ENCODE peak calls at places on chromosomes 11 and 22, in four cellular contexts. I, Y, G and J are unnamed samples.

GRCh38 chr22:39920134-39920743 is 19.4 kb downstream of the GRAP2 start:
- DNase-seq in Y (no peak), G (no peak), I (no peak), J (no peak)

GRCh38 chr11:124285610-124286344 is 28.0 kb downstream of the OR8D1 start:
- DNase-seq in I (no peak), Y (no peak), G (peak; percentile 15), J (peak; percentile 10)

GRCh38 chr11:135009125-135009524 is 597.1 kb upstream of the B3GAT1 start:
- DNase-seq in G (no peak), I (no peak), Y (no peak), J (no peak)

GRCh38 chr11:28792856-28793255 is 684.7 kb downstream of the METTL15 start:
- DNase-seq in I (no peak), G (no peak), Y (no peak), J (no peak)

GRCh38 chr11:63558459-63559157 is 4.6 kb downstream of the PLAAT2 start:
- DNase-seq in I (no peak), G (no peak), Y (no peak), J (no peak)

GRCh38 chr22:46491936-46492335 is 45.5 kb downstream of the CELSR1 start:
- DNase-seq in G (no peak), I (no peak), Y (no peak), J (no peak)

GRCh38 chr11:73564903-73565302 is 33.0 kb downstream of the FAM168A start:
- DNase-seq in Y (no peak), I (no peak), G (no peak), J (no peak)

GRCh38 chr22:36383110-36383581 is 4.6 kb downstream of the MYH9 start:
- DNase-seq in Y (no peak), G (no peak), I (no peak), J (peak; percentile 57)

GRCh38 chr11:69654660-69655478 is 13.9 kb downstream of the CCND1 start:
- DNase-seq in G (peak; percentile 61), I (peak; percentile 55), Y (no peak), J (no peak)

GRCh38 chr11:2207212-2207611 is 35.6 kb upstream of the TH start:
- DNase-seq in Y (no peak), G (no peak), I (no peak), J (no peak)

GRCh38 chr11:70407814-70408213 is 9.5 kb downstream of the CTTN start:
- DNase-seq in Y (no peak), I (no peak), G (no peak), J (no peak)

GRCh38 chr11:104946907-104947306 is 21.5 kb downstream of the CASP4 start:
- DNase-seq in G (peak; percentile 70), I (no peak), Y (peak; percentile 66), J (peak; percentile 23)

GRCh38 chr11:80855975-80856524 is 1415.2 kb upstream of the TENM4 start:
- DNase-seq in Y (no peak), I (no peak), G (peak; percentile 90), J (no peak)

GRCh38 chr11:83200035-83200434 is 6.5 kb downstream of the ANKRD42 start:
- DNase-seq in G (no peak), Y (no peak), I (no peak), J (no peak)

GRCh38 chr22:25482091-25482760 is 82.2 kb upstream of the GRK3 start:
- DNase-seq in G (no peak), Y (peak; percentile 19), I (no peak), J (no peak)

GRCh38 chr11:46047520-46047919 is 73.7 kb downstream of the PHF21A start:
- DNase-seq in G (peak; percentile 86), I (no peak), Y (no peak), J (no peak)

GRCh38 chr11:21514298-21514697 is 678.6 kb upstream of the ANO5 start:
- DNase-seq in Y (peak; percentile 15), I (no peak), G (peak; percentile 17), J (peak; percentile 26)

GRCh38 chr11:131253142-131253884 is 117.1 kb upstream of the NTM start:
- DNase-seq in I (no peak), G (no peak), Y (peak; percentile 96), J (no peak)

GRCh38 chr22:47310601-47311000 is 548.2 kb downstream of the TBC1D22A start:
- DNase-seq in I (no peak), Y (no peak), G (peak; percentile 68), J (no peak)

GRCh38 chr11:121460941-121461514 is 8.3 kb upstream of the SORL1-AS1 start:
- DNase-seq in Y (no peak), I (no peak), G (peak; percentile 45), J (no peak)
- H3K4me3 ChIP-seq in Y (no peak overlapping the region), I (no peak overlapping the region), G (no peak overlapping the region), J (no peak overlapping the region)

DNA sequence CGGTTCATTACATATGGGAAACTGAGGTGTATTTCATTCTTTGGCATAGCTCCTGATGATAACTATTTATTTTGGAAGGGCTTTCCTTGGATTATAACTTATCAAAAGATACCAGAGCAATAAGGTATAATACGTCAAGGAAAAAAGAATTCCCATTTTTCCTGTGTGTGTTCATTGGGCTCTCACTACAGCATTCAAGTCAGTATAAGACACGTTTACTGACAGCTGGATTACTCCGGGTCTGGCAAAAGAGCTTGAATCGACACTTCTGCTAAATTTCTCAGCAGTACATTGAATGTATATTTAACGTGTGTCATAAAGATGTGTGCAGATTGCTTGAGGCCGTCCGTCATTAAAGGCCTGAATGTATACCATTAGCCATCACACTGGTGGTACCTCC is 163.4 kb downstream of the NCAM1 start:
- DNase-seq in Y (no peak), G (no peak), I (no peak), J (no peak)
- H3K4me3 ChIP-seq in Y (no peak overlapping the region), G (no peak overlapping the region), I (no peak overlapping the region), J (no peak overlapping the region)

GRCh38 chr22:42073568-42074152 is 388 bp upstream of the PHETA2 start:
- DNase-seq in I (no peak), Y (no peak), G (no peak), J (no peak)
- H3K4me3 ChIP-seq in I (peak overlapping the region; percentile 41), Y (no peak overlapping the region), G (peak overlapping the region; percentile 54), J (no peak overlapping the region)

GRCh38 chr11:125890447-125891100 is 3.1 kb downstream of the HYLS1 start:
- DNase-seq in I (no peak), G (no peak), Y (no peak), J (no peak)

GRCh38 chr11:125892071-125892470 is 4.6 kb downstream of the HYLS1 start:
- DNase-seq in I (no peak), Y (no peak), G (peak; percentile 82), J (no peak)

GRCh38 chr11:125887373-125888324 is at the start of gene HYLS1:
- DNase-seq in G (peak; percentile 92), Y (peak; percentile 98), I (peak; percentile 94), J (peak; percentile 86)

GRCh38 chr11:125883375-125883774 is 4.1 kb upstream of the HYLS1 start:
- DNase-seq in I (no peak), Y (no peak), G (peak; percentile 46), J (no peak)

GRCh38 chr11:125886997-125887372 is 483 bp upstream of the HYLS1 start:
- DNase-seq in G (peak; percentile 47), Y (no peak), I (peak; percentile 64), J (no peak)
- H3K4me3 ChIP-seq in G (peak overlapping the region; percentile 94), Y (no peak overlapping the region), I (no peak overlapping the region), J (no peak overlapping the region)

DNA sequence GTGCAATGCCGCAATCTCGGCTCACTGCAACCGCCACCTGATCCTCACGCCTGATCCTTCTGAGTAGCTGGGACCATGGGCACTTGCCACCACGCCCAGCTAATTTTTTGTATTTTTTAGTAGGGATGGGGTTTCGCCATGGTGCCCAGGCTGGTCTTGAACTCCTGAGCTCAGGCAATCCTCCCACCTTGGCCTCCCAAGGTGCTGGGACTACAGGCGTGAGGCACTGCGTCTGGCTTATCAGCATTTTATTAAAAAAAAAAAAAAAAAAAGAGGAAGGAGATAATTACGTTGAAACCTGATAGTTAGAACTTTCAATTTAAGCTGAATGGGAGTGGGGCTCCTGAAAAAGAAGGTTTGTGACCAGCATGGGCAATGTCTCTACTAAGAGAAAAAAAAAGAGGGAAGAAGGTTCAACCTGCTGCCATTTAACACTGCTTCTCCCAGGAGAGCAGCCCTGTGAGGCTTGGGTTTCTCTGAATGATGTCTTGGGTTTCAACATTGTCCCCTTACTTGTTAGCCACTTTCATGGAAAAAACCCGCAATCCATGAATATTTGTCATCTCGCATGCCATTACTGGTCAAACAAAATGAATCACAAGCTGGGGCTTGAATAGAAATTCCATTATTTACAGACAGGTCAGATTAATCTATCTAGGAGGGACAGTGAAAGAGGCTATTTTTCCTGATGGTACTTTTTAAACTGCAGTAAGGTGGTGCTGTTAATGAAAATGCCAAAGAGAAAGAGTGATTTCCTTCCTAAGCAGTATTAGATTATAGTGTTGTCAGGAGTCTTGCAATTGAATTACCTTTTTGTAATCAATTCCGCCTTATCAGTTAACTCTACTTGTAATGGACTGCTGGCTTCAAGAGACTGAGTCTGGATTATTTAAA is 72.5 kb downstream of the PACS1 start:
- DNase-seq in I (no peak), G (peak; percentile 94), Y (peak; percentile 67), J (no peak)
- H3K4me3 ChIP-seq in I (no peak overlapping the region), G (no peak overlapping the region), Y (no peak overlapping the region), J (no peak overlapping the region)

GRCh38 chr22:28183078-28183870 is 264.2 kb upstream of the PITPNB start:
- DNase-seq in I (no peak), Y (no peak), G (no peak), J (no peak)

GRCh38 chr22:28185130-28185529 is 266.1 kb upstream of the PITPNB start:
- DNase-seq in G (no peak), Y (no peak), I (no peak), J (no peak)

GRCh38 chr22:28180804-28181203 is 261.7 kb upstream of the PITPNB start:
- DNase-seq in G (no peak), Y (no peak), I (no peak), J (no peak)

GRCh38 chr22:28179392-28179791 is 260.3 kb upstream of the PITPNB start:
- DNase-seq in Y (no peak), I (no peak), G (peak; percentile 45), J (no peak)

DNA sequence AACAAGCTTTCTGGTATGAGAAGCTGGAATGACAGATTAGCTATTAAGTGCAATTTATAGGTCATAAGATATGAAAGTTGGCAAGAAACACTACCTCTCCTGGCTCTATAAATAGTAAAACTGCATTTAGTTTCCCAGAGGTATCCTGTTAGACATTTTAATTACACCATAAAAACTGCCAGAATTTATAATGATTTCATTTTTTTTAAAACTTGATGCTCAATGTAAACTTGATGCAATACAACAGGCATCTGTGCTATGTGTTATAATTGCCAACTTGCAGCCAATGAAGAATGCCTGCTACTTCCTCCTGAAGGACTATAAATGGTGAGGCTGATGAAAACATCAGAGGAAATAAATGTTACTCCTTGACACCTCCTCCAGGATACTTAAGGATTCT is 262.3 kb upstream of the PITPNB start:
- DNase-seq in Y (peak; percentile 44), I (no peak), G (no peak), J (no peak)
- H3K4me3 ChIP-seq in Y (no peak overlapping the region), I (no peak overlapping the region), G (no peak overlapping the region), J (no peak overlapping the region)

GRCh38 chr11:126485021-126485781 is 129.7 kb downstream of the ST3GAL4 start:
- DNase-seq in G (peak; percentile 3), I (no peak), Y (no peak), J (no peak)
- H3K4me3 ChIP-seq in G (no peak overlapping the region), I (no peak overlapping the region), Y (no peak overlapping the region), J (no peak overlapping the region)